ENCODE peak calls at places on chromosomes 16 and 17, in four cellular contexts. A is germinal center, S is HEK293T, M is ovary. U is an unnamed sample.

GRCh38 chr17:6752068-6752909 is 3.6 kb upstream of the XAF1 start:
- DNase-seq in A (no peak), S (no peak), M (peak; percentile 50), U (peak; percentile 44)

GRCh38 chr16:66905633-66906539 is 12.8 kb downstream of the CDH16 start:
- DNase-seq in A (no peak), S (peak; percentile 55), M (peak; percentile 68), U (peak; percentile 19)

GRCh38 chr17:76872221-76872873 is 4.1 kb downstream of the MGAT5B start:
- DNase-seq in A (no peak), S (no peak), M (no peak), U (peak; percentile 100)

GRCh38 chr17:82396601-82397435 is 21.3 kb upstream of the HEXD start:
- DNase-seq in A (no peak), S (no peak), M (no peak), U (no peak)

GRCh38 chr16:67910162-67910561 is 17.1 kb downstream of the PSKH1 start:
- DNase-seq in A (no peak), S (no peak), M (no peak), U (no peak)

GRCh38 chr16:29821663-29822115 is 1.4 kb downstream of the MVP start:
- DNase-seq in A (no peak), S (no peak), M (peak; percentile 68), U (no peak)

GRCh38 chr16:81431554-81432353 is 12.9 kb upstream of the CMIP start:
- DNase-seq in A (no peak), S (no peak), M (no peak), U (no peak)

GRCh38 chr16:6958184-6958583 is 374.5 kb upstream of the RBFOX1 start:
- DNase-seq in A (no peak), S (no peak), M (no peak), U (no peak)

GRCh38 chr17:7440823-7441174 is 1.5 kb downstream of the FGF11 start:
- DNase-seq in A (no peak), S (peak; percentile 25), M (peak; percentile 65), U (no peak)

GRCh38 chr16:55710466-55710865 is 54.7 kb downstream of the SLC6A2 start:
- DNase-seq in A (no peak), S (no peak), M (no peak), U (no peak)

GRCh38 chr16:11794991-11795886 is 1.8 kb downstream of the ZC3H7A start:
- DNase-seq in A (no peak), S (no peak), M (no peak), U (peak; percentile 22)

GRCh38 chr17:55830699-55831098 is 79.8 kb downstream of the PCTP start:
- DNase-seq in A (no peak), S (no peak), M (no peak), U (peak; percentile 16)

GRCh38 chr16:24839347-24839972 is 6.3 kb upstream of the SLC5A11 start:
- DNase-seq in A (no peak), S (no peak), M (no peak), U (no peak)

GRCh38 chr16:14284930-14285541 is 213.9 kb downstream of the MRTFB start:
- DNase-seq in A (peak; percentile 40), S (peak; percentile 50), M (no peak), U (peak; percentile 74)

GRCh38 chr17:35907266-35907637 is 23.3 kb downstream of the RDM1 start:
- DNase-seq in A (no peak), S (no peak), M (no peak), U (no peak)

GRCh38 chr16:26430618-26431017 is 636.1 kb upstream of the C16orf82 start:
- DNase-seq in A (no peak), S (no peak), M (no peak), U (no peak)

GRCh38 chr17:78391843-78392242 is 13.4 kb downstream of the PGS1 start:
- DNase-seq in A (no peak), S (no peak), M (no peak), U (no peak)

GRCh38 chr16:48559462-48560211 is 50.3 kb downstream of the N4BP1 start:
- DNase-seq in A (no peak), S (no peak), M (no peak), U (peak; percentile 40)

GRCh38 chr16:3080024-3080423 is 14.6 kb downstream of the IL32 start:
- DNase-seq in A (no peak), S (no peak), M (no peak), U (no peak)

GRCh38 chr17:55577011-55577586 is 65.8 kb upstream of the SMIM36 start:
- DNase-seq in A (peak; percentile 31), S (no peak), M (peak; percentile 56), U (peak; percentile 43)

GRCh38 chr17:37844158-37844976 is 79.8 kb upstream of the TBC1D3K start:
- DNase-seq in A (peak; percentile 69), S (peak; percentile 70), M (peak; percentile 36), U (no peak)

GRCh38 chr17:42135664-42136653 is 13.4 kb downstream of the HSPB9 start:
- DNase-seq in A (no peak), S (no peak), M (peak; percentile 82), U (no peak)

GRCh38 chr17:18166894-18167293 is 16.7 kb upstream of the ALKBH5 start:
- DNase-seq in A (no peak), S (peak; percentile 28), M (peak; percentile 56), U (peak; percentile 33)

GRCh38 chr17:14919049-14919545 is 346.0 kb downstream of the PMP22 start:
- DNase-seq in A (no peak), S (no peak), M (no peak), U (no peak)

GRCh38 chr16:30621765-30622164 is 11.6 kb upstream of the ZNF689 start:
- DNase-seq in A (no peak), S (no peak), M (no peak), U (peak; percentile 77)

GRCh38 chr16:27729516-27730304 is 179.8 kb downstream of the KATNIP start:
- DNase-seq in A (no peak), S (no peak), M (no peak), U (no peak)

GRCh38 chr16:88747588-88748301 is 37.3 kb downstream of the PIEZO1 start:
- DNase-seq in A (peak; percentile 70), S (peak; percentile 69), M (no peak), U (peak; percentile 90)

GRCh38 chr17:51059781-51060180 is 60.9 kb downstream of the SPAG9 start:
- DNase-seq in A (no peak), S (no peak), M (no peak), U (no peak)

GRCh38 chr17:80649672-80650338 is 105.2 kb downstream of the RPTOR start:
- DNase-seq in A (no peak), S (peak; percentile 67), M (peak; percentile 51), U (peak; percentile 98)

GRCh38 chr16:8678068-8678927 is 3.9 kb downstream of the ABAT start:
- DNase-seq in A (no peak), S (no peak), M (no peak), U (no peak)

GRCh38 chr17:76281573-76282371 is 16.6 kb downstream of the UBALD2 start:
- DNase-seq in A (no peak), S (no peak), M (no peak), U (no peak)

GRCh38 chr17:74430706-74431567 is 951 bp upstream of the GPRC5C start:
- DNase-seq in A (no peak), S (peak; percentile 63), M (peak; percentile 97), U (no peak)

U was measured in SK-MEL-5.